ENCODE peak calls at places on chromosomes 12 and 14, in seven cellular contexts. One of them, this sample, is unnamed.

GRCh38 chr14:52328286-52328685 is 14.2 kb downstream of the PTGER2 start:
- DNase-seq in activated naive CD4-positive, alpha-beta T cell treated with anti-CD3 and anti-CD28 coated beads for 36 hours: no peak
- DNase-seq in fibroblast of lung: peak
- DNase-seq in T-helper 22 cell: no peak
- DNase-seq in NCI-H345: no peak
- DNase-seq in T-helper 9 cell: no peak
- DNase-seq in T-helper 1 cell: no peak
- DNase-seq in this sample: no peak

GRCh38 chr12:109673379-109673778 is 40.2 kb upstream of the FAM222A start:
- DNase-seq in activated naive CD4-positive, alpha-beta T cell treated with anti-CD3 and anti-CD28 coated beads for 36 hours: no peak
- DNase-seq in T-helper 1 cell: no peak
- DNase-seq in T-helper 22 cell: no peak
- DNase-seq in T-helper 9 cell: no peak
- DNase-seq in NCI-H345: no peak
- DNase-seq in fibroblast of lung: no peak
- DNase-seq in this sample: no peak

GRCh38 chr12:49017764-49018281 is 753 bp downstream of the PRKAG1 start:
- DNase-seq in T-helper 22 cell: no peak
- DNase-seq in T-helper 9 cell: no peak
- DNase-seq in NCI-H345: no peak
- DNase-seq in T-helper 1 cell: no peak
- DNase-seq in activated naive CD4-positive, alpha-beta T cell treated with anti-CD3 and anti-CD28 coated beads for 36 hours: peak
- DNase-seq in fibroblast of lung: peak
- DNase-seq in this sample: peak

GRCh38 chr14:93049867-93050331 is 65.8 kb downstream of the ITPK1 start:
- DNase-seq in fibroblast of lung: no peak
- DNase-seq in T-helper 9 cell: no peak
- DNase-seq in NCI-H345: no peak
- DNase-seq in activated naive CD4-positive, alpha-beta T cell treated with anti-CD3 and anti-CD28 coated beads for 36 hours: no peak
- DNase-seq in T-helper 1 cell: no peak
- DNase-seq in T-helper 22 cell: no peak
- DNase-seq in this sample: no peak

GRCh38 chr12:131188131-131189050 is 234.7 kb downstream of the ADGRD1 start:
- DNase-seq in T-helper 1 cell: no peak
- DNase-seq in T-helper 9 cell: no peak
- DNase-seq in NCI-H345: no peak
- DNase-seq in activated naive CD4-positive, alpha-beta T cell treated with anti-CD3 and anti-CD28 coated beads for 36 hours: no peak
- DNase-seq in fibroblast of lung: no peak
- DNase-seq in T-helper 22 cell: no peak
- DNase-seq in this sample: no peak

GRCh38 chr14:73753887-73754880 is 40.0 kb upstream of the PNMA1 start:
- DNase-seq in T-helper 1 cell: no peak
- DNase-seq in T-helper 9 cell: no peak
- DNase-seq in T-helper 22 cell: no peak
- DNase-seq in activated naive CD4-positive, alpha-beta T cell treated with anti-CD3 and anti-CD28 coated beads for 36 hours: peak
- DNase-seq in NCI-H345: no peak
- DNase-seq in fibroblast of lung: no peak
- DNase-seq in this sample: no peak

GRCh38 chr12:131619106-131619642 is 91.7 kb upstream of the SFSWAP start:
- DNase-seq in NCI-H345: no peak
- DNase-seq in fibroblast of lung: no peak
- DNase-seq in T-helper 9 cell: no peak
- DNase-seq in activated naive CD4-positive, alpha-beta T cell treated with anti-CD3 and anti-CD28 coated beads for 36 hours: no peak
- DNase-seq in T-helper 22 cell: no peak
- DNase-seq in T-helper 1 cell: no peak
- DNase-seq in this sample: no peak

GRCh38 chr12:563250-563781 is 99.9 kb downstream of the NINJ2 start:
- DNase-seq in activated naive CD4-positive, alpha-beta T cell treated with anti-CD3 and anti-CD28 coated beads for 36 hours: peak
- DNase-seq in fibroblast of lung: peak
- DNase-seq in T-helper 22 cell: peak
- DNase-seq in T-helper 9 cell: peak
- DNase-seq in NCI-H345: no peak
- DNase-seq in T-helper 1 cell: no peak
- DNase-seq in this sample: no peak

GRCh38 chr14:56963381-56963780 is 153.1 kb upstream of the OTX2 start:
- DNase-seq in T-helper 1 cell: no peak
- DNase-seq in T-helper 9 cell: no peak
- DNase-seq in activated naive CD4-positive, alpha-beta T cell treated with anti-CD3 and anti-CD28 coated beads for 36 hours: no peak
- DNase-seq in NCI-H345: no peak
- DNase-seq in T-helper 22 cell: no peak
- DNase-seq in fibroblast of lung: no peak
- DNase-seq in this sample: no peak